ENCODE peak calls at places on chromosomes 7 and 10, in four cellular contexts. M is K562, T is SK-N-SH, I is HepG2. E is an unnamed sample.

GRCh38 chr10:132041340-132041739 is 24.4 kb upstream of the JAKMIP3 start:
- DNase-seq in M (no peak), T (no peak), I (no peak), E (no peak)

GRCh38 chr10:69318997-69319727 is 40.9 kb downstream of the HK1 start:
- DNase-seq in M (peak; percentile 80), T (peak; percentile 68), I (no peak), E (no peak)

GRCh38 chr7:36115448-36116321 is 37.4 kb upstream of the EEPD1 start:
- DNase-seq in M (peak; percentile 37), T (peak; percentile 80), I (peak; percentile 82), E (no peak)

GRCh38 chr7:101586078-101586941 is 42.8 kb downstream of the MYL10 start:
- DNase-seq in M (no peak), T (no peak), I (no peak), E (no peak)

GRCh38 chr7:100867040-100867795 is at the start of gene TRIP6:
- DNase-seq in M (peak; percentile 97), T (peak; percentile 59), I (no peak), E (peak; percentile 91)

GRCh38 chr7:77327932-77328628 is 88.1 kb downstream of the GSAP start:
- DNase-seq in M (no peak), T (no peak), I (no peak), E (no peak)

GRCh38 chr7:103542470-103542869 is 96.5 kb upstream of the SLC26A5 start:
- DNase-seq in M (no peak), T (no peak), I (no peak), E (no peak)

GRCh38 chr7:70032673-70033072 is 434.4 kb downstream of the AUTS2 start:
- DNase-seq in M (no peak), T (no peak), I (no peak), E (no peak)

GRCh38 chr7:116167177-116167576 is 43.2 kb upstream of the TES start:
- DNase-seq in M (peak; percentile 41), T (no peak), I (no peak), E (peak; percentile 29)

GRCh38 chr7:84633-85020 is 107.7 kb upstream of the FAM20C start:
- DNase-seq in M (no peak), T (no peak), I (no peak), E (no peak)

GRCh38 chr10:51706225-51706624 is 6.8 kb upstream of the CSTF2T start:
- DNase-seq in M (no peak), T (no peak), I (no peak), E (no peak)

GRCh38 chr7:129777993-129778769 is 166.7 kb downstream of the NRF1 start:
- DNase-seq in M (no peak), T (peak; percentile 39), I (no peak), E (peak; percentile 38)

GRCh38 chr10:118501637-118502440 is 93.6 kb downstream of the PRLHR start:
- DNase-seq in M (peak; percentile 21), T (no peak), I (no peak), E (no peak)

GRCh38 chr10:118503192-118503591 is 92.3 kb downstream of the PRLHR start:
- DNase-seq in M (no peak), T (no peak), I (no peak), E (no peak)

GRCh38 chr10:118505363-118505762 is 90.1 kb downstream of the PRLHR start:
- DNase-seq in M (no peak), T (no peak), I (no peak), E (no peak)

GRCh38 chr10:118506835-118507234 is 88.6 kb downstream of the PRLHR start:
- DNase-seq in M (no peak), T (no peak), I (no peak), E (no peak)

GRCh38 chr10:118504044-118504944 is 91.2 kb downstream of the PRLHR start:
- DNase-seq in M (peak; percentile 65), T (no peak), I (no peak), E (no peak)
- TF ChIP-seq FOXJ3 in M (no peak), T (no peak), I (no peak), E (no peak)

DNA sequence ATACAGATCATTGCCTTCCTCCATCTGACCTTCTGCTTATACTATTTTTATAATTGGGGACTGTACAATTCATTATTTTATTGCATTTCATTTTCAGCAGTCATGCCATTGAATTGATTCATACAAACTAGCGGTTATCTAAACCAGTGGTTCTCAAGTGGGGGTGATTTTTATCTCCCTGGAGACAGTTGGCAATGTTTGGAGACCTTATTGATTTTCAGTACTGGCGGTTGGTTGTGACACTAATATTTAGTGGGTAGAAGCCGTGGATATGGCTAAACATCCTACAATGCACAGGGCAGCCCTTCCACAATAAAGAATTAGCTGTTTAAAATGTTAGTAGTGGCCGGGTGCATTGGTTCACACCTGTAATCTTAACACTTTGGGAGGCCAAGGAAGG is 765.9 kb downstream of the LRMDA start:
- DNase-seq in M (no peak), T (no peak), I (no peak), E (no peak)
- TF ChIP-seq FOXJ3 in M (no peak), T (no peak), I (no peak), E (no peak)

GRCh38 chr7:19001854-19002253 is 115.6 kb downstream of the TWIST1 start:
- DNase-seq in M (no peak), T (no peak), I (no peak), E (no peak)
- TF ChIP-seq FOXJ3 in M (no peak), T (no peak), I (no peak), E (no peak)

DNA sequence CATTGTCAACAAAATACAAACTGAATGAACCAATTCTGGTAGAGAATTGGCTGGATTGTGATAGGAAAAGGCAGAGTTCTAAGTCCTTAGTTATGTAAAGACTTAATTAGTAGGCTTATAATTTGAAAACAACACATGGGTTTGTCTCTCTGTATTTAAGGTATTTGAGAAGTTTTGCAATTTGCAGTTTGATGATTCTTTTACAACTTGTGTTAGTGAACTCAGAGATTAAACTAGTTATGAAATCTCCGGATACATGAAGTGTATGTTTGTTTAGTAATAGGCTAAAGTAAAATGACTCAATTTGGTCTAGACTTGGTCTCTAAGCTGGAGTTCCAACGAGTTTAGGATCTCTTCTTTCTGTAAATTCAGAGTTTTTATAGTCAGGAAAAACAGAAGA is 21.3 kb downstream of the TECTB start:
- DNase-seq in M (no peak), T (no peak), I (peak; percentile 89), E (no peak)
- TF ChIP-seq FOXJ3 in M (no peak), T (no peak), I (peak; percentile 95), E (no peak)

GRCh38 chr10:116992183-116992582 is 12.8 kb downstream of the SHTN1 start:
- DNase-seq in M (no peak), T (no peak), I (no peak), E (no peak)

GRCh38 chr10:116990276-116990800 is 14.6 kb downstream of the SHTN1 start:
- DNase-seq in M (no peak), T (no peak), I (no peak), E (no peak)

GRCh38 chr10:116985611-116986010 is 19.4 kb downstream of the SHTN1 start:
- DNase-seq in M (no peak), T (no peak), I (no peak), E (no peak)

GRCh38 chr10:116988311-116988710 is 16.7 kb downstream of the SHTN1 start:
- DNase-seq in M (no peak), T (no peak), I (no peak), E (no peak)

DNA sequence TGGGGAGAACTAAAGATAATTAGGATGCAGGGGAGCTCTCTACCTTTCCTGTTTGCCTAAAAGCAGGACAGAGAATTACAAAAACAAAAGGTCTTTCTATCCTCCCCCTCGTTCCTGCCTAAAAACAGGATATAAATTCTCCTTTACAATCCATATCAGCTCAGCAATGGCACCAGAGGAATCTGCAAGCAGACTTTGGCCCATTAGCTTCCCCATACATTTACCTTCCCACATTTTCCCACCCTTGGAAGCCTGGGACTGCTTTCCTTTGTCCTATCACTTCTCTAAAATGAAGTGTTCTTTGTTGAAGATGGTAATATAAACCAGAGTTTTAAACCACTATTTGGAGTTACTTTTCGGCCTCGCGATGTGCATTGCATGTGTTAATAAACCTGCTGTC is 15.5 kb downstream of the SHTN1 start:
- DNase-seq in M (no peak), T (no peak), I (peak; percentile 48), E (no peak)
- TF ChIP-seq FOXJ3 in M (no peak), T (no peak), I (no peak), E (no peak)

E was measured in WTC11.